ENCODE peak calls at places on chromosomes 2 and 18, in seven cellular contexts. X is Panc1, C is OCI-LY7, L is substantia nigra, G is HS-5, V is NCI-H146, H is amniotic stem cell. T is an unnamed sample.

GRCh38 chr2:30293303-30293912 is 62.1 kb downstream of the LBH start:
- DNase-seq in C (no peak), L (no peak), H (peak; percentile 27), V (no peak), G (peak; percentile 55), X (no peak), T (no peak)

GRCh38 chr2:28054916-28055315 is 164.4 kb downstream of the BABAM2 start:
- DNase-seq in H (no peak), X (no peak), G (no peak), C (no peak), V (no peak), L (no peak), T (no peak)

GRCh38 chr2:16773080-16773713 is 107.6 kb upstream of the CYRIA start:
- DNase-seq in X (peak; percentile 15), C (peak; percentile 56), L (peak; percentile 6), V (peak; percentile 65), G (no peak), H (peak; percentile 24), T (peak; percentile 73)

GRCh38 chr2:129160879-129161278 is 818.6 kb upstream of the RAB6C start:
- DNase-seq in X (no peak), V (no peak), G (no peak), C (no peak), H (no peak), L (no peak), T (no peak)

GRCh38 chr2:190571666-190572065 is 37.1 kb upstream of the NEMP2 start:
- DNase-seq in C (no peak), L (no peak), X (no peak), V (no peak), G (no peak), H (no peak), T (peak; percentile 80)

GRCh38 chr2:57180042-57180567 is 866.5 kb upstream of the VRK2 start:
- DNase-seq in L (no peak), V (no peak), H (no peak), G (peak; percentile 69), X (no peak), C (no peak), T (no peak)

GRCh38 chr2:235661952-235662351 is 168.1 kb downstream of the AGAP1 start:
- DNase-seq in H (no peak), L (no peak), V (no peak), X (no peak), G (no peak), C (no peak), T (no peak)

GRCh38 chr2:222440670-222441422 is 16.5 kb downstream of the SGPP2 start:
- DNase-seq in G (peak; percentile 75), V (no peak), L (no peak), X (no peak), C (no peak), H (no peak), T (no peak)

GRCh38 chr2:15719566-15720313 is 128.1 kb downstream of the DDX1 start:
- DNase-seq in H (no peak), G (no peak), V (no peak), C (no peak), L (no peak), X (no peak), T (no peak)

GRCh38 chr2:69926849-69927515 is 12.1 kb downstream of the MXD1 start:
- DNase-seq in H (no peak), X (no peak), C (no peak), L (no peak), V (no peak), G (no peak), T (no peak)

GRCh38 chr2:212611026-212611425 is 72.4 kb upstream of the ERBB4 start:
- DNase-seq in V (no peak), X (no peak), C (no peak), G (no peak), H (no peak), L (no peak), T (no peak)

GRCh38 chr2:88568179-88568578 is 59.1 kb downstream of the EIF2AK3 start:
- DNase-seq in X (no peak), C (no peak), H (no peak), L (no peak), G (no peak), V (no peak), T (no peak)

GRCh38 chr2:106602042-106602441 is 114.9 kb downstream of the CD8B2 start:
- DNase-seq in H (no peak), L (no peak), C (no peak), V (no peak), G (no peak), X (no peak), T (no peak)

GRCh38 chr18:5627756-5628511 is 84.1 kb upstream of the EPB41L3 start:
- DNase-seq in X (no peak), H (no peak), C (no peak), V (no peak), G (no peak), L (no peak), T (no peak)

GRCh38 chr2:205845446-205845845 is 163.1 kb downstream of the NRP2 start:
- DNase-seq in L (no peak), X (no peak), C (no peak), G (no peak), H (no peak), V (no peak), T (no peak)

GRCh38 chr2:74011246-74011645 is 26.5 kb downstream of the TET3 start:
- DNase-seq in V (no peak), X (no peak), C (no peak), H (no peak), G (no peak), L (no peak), T (no peak)

GRCh38 chr2:29726976-29727375 is 194.4 kb downstream of the ALK start:
- DNase-seq in L (no peak), H (no peak), C (no peak), V (no peak), G (no peak), X (no peak), T (no peak)

GRCh38 chr2:236250909-236251579 is 13.2 kb downstream of the ASB18 start:
- DNase-seq in X (no peak), C (no peak), L (no peak), G (no peak), H (no peak), V (no peak), T (no peak)

GRCh38 chr2:170742896-170743529 is 27.2 kb upstream of the ERICH2 start:
- DNase-seq in C (no peak), L (no peak), X (no peak), H (no peak), G (no peak), V (no peak), T (no peak)

GRCh38 chr18:61546598-61546997 is 213.4 kb downstream of the CDH20 start:
- DNase-seq in H (peak; percentile 55), C (no peak), V (no peak), X (no peak), G (peak; percentile 53), L (no peak), T (no peak)

GRCh38 chr2:224410946-224411561 is 9.1 kb upstream of the FAM124B start:
- DNase-seq in X (no peak), L (no peak), G (no peak), V (no peak), C (no peak), H (no peak), T (no peak)

GRCh38 chr2:174750923-174751441 is 13.3 kb downstream of the CHRNA1 start:
- DNase-seq in X (no peak), G (no peak), L (no peak), C (peak; percentile 5), H (no peak), V (no peak), T (no peak)

GRCh38 chr2:118198268-118198667 is 110.0 kb downstream of the INSIG2 start:
- DNase-seq in V (no peak), C (no peak), L (no peak), G (no peak), H (no peak), X (no peak), T (no peak)

GRCh38 chr18:59932401-59932800 is 32.6 kb downstream of the PMAIP1 start:
- DNase-seq in V (no peak), C (no peak), H (no peak), L (no peak), X (no peak), G (no peak), T (no peak)

GRCh38 chr2:37561615-37562569 is 109.5 kb downstream of the CDC42EP3 start:
- DNase-seq in L (no peak), X (no peak), H (peak; percentile 69), V (no peak), C (peak; percentile 10), G (peak; percentile 90), T (peak; percentile 32)

GRCh38 chr2:128003463-128003862 is 24.4 kb downstream of the SAP130 start:
- DNase-seq in G (no peak), L (no peak), C (no peak), V (no peak), X (no peak), H (no peak), T (no peak)

GRCh38 chr2:190344275-190344827 is 962 bp downstream of the INPP1 start:
- DNase-seq in X (peak; percentile 32), H (no peak), V (peak; percentile 68), G (peak; percentile 15), C (peak; percentile 23), L (peak; percentile 51), T (peak; percentile 67)

GRCh38 chr18:48292787-48293409 is 116.3 kb downstream of the ZBTB7C start:
- DNase-seq in L (no peak), V (no peak), G (no peak), H (no peak), C (no peak), X (no peak), T (peak; percentile 41)

GRCh38 chr2:149389506-149390167 is 59.2 kb downstream of the LYPD6 start:
- DNase-seq in H (no peak), V (no peak), L (no peak), X (no peak), C (no peak), G (no peak), T (peak; percentile 73)

GRCh38 chr2:112880081-112880531 is 30.9 kb upstream of the IL37 start:
- DNase-seq in X (no peak), C (peak; percentile 13), G (peak; percentile 82), V (no peak), H (no peak), L (no peak), T (no peak)

T was measured in NCI-H69.